ENCODE peak calls at places on chromosomes 5 and 9, in eight cellular contexts. One of them, this sample, is unnamed.

GRCh38 chr5:75612211-75612579 is 942 bp downstream of the ANKDD1B start:
- DNase-seq in HepG2: no peak
- DNase-seq in A549: no peak
- DNase-seq in cardiac muscle cell: no peak
- DNase-seq in fibroblast of pulmonary artery: no peak
- DNase-seq in ovary: no peak
- DNase-seq in upper lobe of left lung: peak
- DNase-seq in epithelial cell of proximal tubule: no peak
- DNase-seq in this sample: no peak

GRCh38 chr9:137646341-137646740 is 27.5 kb downstream of the EHMT1 start:
- DNase-seq in HepG2: no peak
- DNase-seq in A549: no peak
- DNase-seq in cardiac muscle cell: no peak
- DNase-seq in fibroblast of pulmonary artery: no peak
- DNase-seq in ovary: no peak
- DNase-seq in upper lobe of left lung: no peak
- DNase-seq in epithelial cell of proximal tubule: no peak
- DNase-seq in this sample: no peak

GRCh38 chr5:181194489-181195248 is 10.3 kb downstream of the TRIM7 start:
- DNase-seq in HepG2: no peak
- DNase-seq in A549: no peak
- DNase-seq in cardiac muscle cell: peak
- DNase-seq in fibroblast of pulmonary artery: no peak
- DNase-seq in ovary: no peak
- DNase-seq in upper lobe of left lung: no peak
- DNase-seq in epithelial cell of proximal tubule: no peak
- DNase-seq in this sample: no peak

GRCh38 chr9:114163517-114163924 is 8.2 kb downstream of the COL27A1 start:
- DNase-seq in HepG2: peak
- DNase-seq in A549: peak
- DNase-seq in cardiac muscle cell: peak
- DNase-seq in fibroblast of pulmonary artery: peak
- DNase-seq in ovary: peak
- DNase-seq in upper lobe of left lung: peak
- DNase-seq in epithelial cell of proximal tubule: no peak
- DNase-seq in this sample: no peak

GRCh38 chr5:89315194-89315593 is 432.2 kb upstream of the MEF2C start:
- DNase-seq in HepG2: no peak
- DNase-seq in A549: no peak
- DNase-seq in cardiac muscle cell: no peak
- DNase-seq in fibroblast of pulmonary artery: peak
- DNase-seq in ovary: peak
- DNase-seq in upper lobe of left lung: no peak
- DNase-seq in epithelial cell of proximal tubule: no peak
- DNase-seq in this sample: peak

GRCh38 chr9:13163287-13163686 is 116.2 kb downstream of the MPDZ start:
- DNase-seq in HepG2: no peak
- DNase-seq in A549: no peak
- DNase-seq in cardiac muscle cell: no peak
- DNase-seq in fibroblast of pulmonary artery: no peak
- DNase-seq in ovary: no peak
- DNase-seq in upper lobe of left lung: no peak
- DNase-seq in epithelial cell of proximal tubule: no peak
- DNase-seq in this sample: no peak

GRCh38 chr5:133358271-133358670 is 254.1 kb downstream of the FSTL4 start:
- DNase-seq in HepG2: no peak
- DNase-seq in A549: no peak
- DNase-seq in cardiac muscle cell: no peak
- DNase-seq in fibroblast of pulmonary artery: no peak
- DNase-seq in ovary: no peak
- DNase-seq in upper lobe of left lung: peak
- DNase-seq in epithelial cell of proximal tubule: no peak
- DNase-seq in this sample: no peak

GRCh38 chr5:150660108-150660831 is 781 bp upstream of the MYOZ3 start:
- DNase-seq in HepG2: no peak
- DNase-seq in A549: no peak
- DNase-seq in cardiac muscle cell: no peak
- DNase-seq in fibroblast of pulmonary artery: no peak
- DNase-seq in ovary: no peak
- DNase-seq in upper lobe of left lung: no peak
- DNase-seq in epithelial cell of proximal tubule: no peak
- DNase-seq in this sample: no peak

GRCh38 chr5:59832577-59833301 is 60.8 kb downstream of the PDE4D start:
- DNase-seq in HepG2: no peak
- DNase-seq in A549: no peak
- DNase-seq in cardiac muscle cell: no peak
- DNase-seq in fibroblast of pulmonary artery: no peak
- DNase-seq in ovary: no peak
- DNase-seq in upper lobe of left lung: no peak
- DNase-seq in epithelial cell of proximal tubule: no peak
- DNase-seq in this sample: no peak

GRCh38 chr5:54651482-54652076 is 134.0 kb downstream of the SNX18 start:
- DNase-seq in HepG2: no peak
- DNase-seq in A549: no peak
- DNase-seq in cardiac muscle cell: peak
- DNase-seq in fibroblast of pulmonary artery: peak
- DNase-seq in ovary: no peak
- DNase-seq in upper lobe of left lung: no peak
- DNase-seq in epithelial cell of proximal tubule: peak
- DNase-seq in this sample: peak

GRCh38 chr5:1564824-1565736 is 41.3 kb upstream of the LPCAT1 start:
- DNase-seq in HepG2: peak
- DNase-seq in A549: no peak
- DNase-seq in cardiac muscle cell: no peak
- DNase-seq in fibroblast of pulmonary artery: no peak
- DNase-seq in ovary: no peak
- DNase-seq in upper lobe of left lung: no peak
- DNase-seq in epithelial cell of proximal tubule: no peak
- DNase-seq in this sample: no peak

GRCh38 chr9:131407717-131408195 is 13.9 kb downstream of the PRRC2B start:
- DNase-seq in HepG2: peak
- DNase-seq in A549: no peak
- DNase-seq in cardiac muscle cell: peak
- DNase-seq in fibroblast of pulmonary artery: peak
- DNase-seq in ovary: no peak
- DNase-seq in upper lobe of left lung: no peak
- DNase-seq in epithelial cell of proximal tubule: no peak
- DNase-seq in this sample: no peak

GRCh38 chr5:165497707-165498106 is 1992.3 kb downstream of the MAT2B start:
- DNase-seq in HepG2: no peak
- DNase-seq in A549: peak
- DNase-seq in cardiac muscle cell: peak
- DNase-seq in fibroblast of pulmonary artery: peak
- DNase-seq in ovary: no peak
- DNase-seq in upper lobe of left lung: no peak
- DNase-seq in epithelial cell of proximal tubule: no peak
- DNase-seq in this sample: no peak

GRCh38 chr5:5710471-5710870 is 288.0 kb downstream of the ICE1 start:
- DNase-seq in HepG2: no peak
- DNase-seq in A549: no peak
- DNase-seq in cardiac muscle cell: peak
- DNase-seq in fibroblast of pulmonary artery: no peak
- DNase-seq in ovary: no peak
- DNase-seq in upper lobe of left lung: no peak
- DNase-seq in epithelial cell of proximal tubule: no peak
- DNase-seq in this sample: no peak

GRCh38 chr5:14156611-14157493 is 13.7 kb downstream of the TRIO start:
- DNase-seq in HepG2: peak
- DNase-seq in A549: peak
- DNase-seq in cardiac muscle cell: no peak
- DNase-seq in fibroblast of pulmonary artery: peak
- DNase-seq in ovary: no peak
- DNase-seq in upper lobe of left lung: no peak
- DNase-seq in epithelial cell of proximal tubule: peak
- DNase-seq in this sample: no peak

GRCh38 chr5:94254214-94254613 is 364.2 kb downstream of the KIAA0825 start:
- DNase-seq in HepG2: no peak
- DNase-seq in A549: no peak
- DNase-seq in cardiac muscle cell: no peak
- DNase-seq in fibroblast of pulmonary artery: peak
- DNase-seq in ovary: no peak
- DNase-seq in upper lobe of left lung: no peak
- DNase-seq in epithelial cell of proximal tubule: no peak
- DNase-seq in this sample: no peak
- TF ChIP-seq CTCF in HepG2: no peak
- TF ChIP-seq CTCF in A549: no peak
- TF ChIP-seq CTCF in cardiac muscle cell: no peak
- TF ChIP-seq CTCF in fibroblast of pulmonary artery: peak
- TF ChIP-seq CTCF in ovary: no peak
- TF ChIP-seq CTCF in upper lobe of left lung: no peak
- TF ChIP-seq CTCF in epithelial cell of proximal tubule: no peak
- TF ChIP-seq CTCF in this sample: peak

GRCh38 chr9:120888626-120889025 is 11.6 kb upstream of the PHF19 start:
- DNase-seq in HepG2: no peak
- DNase-seq in A549: no peak
- DNase-seq in cardiac muscle cell: no peak
- DNase-seq in fibroblast of pulmonary artery: no peak
- DNase-seq in ovary: no peak
- DNase-seq in upper lobe of left lung: no peak
- DNase-seq in epithelial cell of proximal tubule: no peak
- DNase-seq in this sample: no peak

GRCh38 chr9:120890415-120891254 is 13.6 kb upstream of the PHF19 start:
- DNase-seq in HepG2: no peak
- DNase-seq in A549: no peak
- DNase-seq in cardiac muscle cell: no peak
- DNase-seq in fibroblast of pulmonary artery: no peak
- DNase-seq in ovary: no peak
- DNase-seq in upper lobe of left lung: no peak
- DNase-seq in epithelial cell of proximal tubule: no peak
- DNase-seq in this sample: no peak

GRCh38 chr9:120891255-120891954 is 14.4 kb upstream of the PHF19 start:
- DNase-seq in HepG2: no peak
- DNase-seq in A549: no peak
- DNase-seq in cardiac muscle cell: no peak
- DNase-seq in fibroblast of pulmonary artery: no peak
- DNase-seq in ovary: no peak
- DNase-seq in upper lobe of left lung: no peak
- DNase-seq in epithelial cell of proximal tubule: no peak
- DNase-seq in this sample: no peak

GRCh38 chr9:120892177-120892747 is 15.3 kb upstream of the PHF19 start:
- DNase-seq in HepG2: no peak
- DNase-seq in A549: no peak
- DNase-seq in cardiac muscle cell: no peak
- DNase-seq in fibroblast of pulmonary artery: no peak
- DNase-seq in ovary: no peak
- DNase-seq in upper lobe of left lung: no peak
- DNase-seq in epithelial cell of proximal tubule: no peak
- DNase-seq in this sample: no peak

DNA sequence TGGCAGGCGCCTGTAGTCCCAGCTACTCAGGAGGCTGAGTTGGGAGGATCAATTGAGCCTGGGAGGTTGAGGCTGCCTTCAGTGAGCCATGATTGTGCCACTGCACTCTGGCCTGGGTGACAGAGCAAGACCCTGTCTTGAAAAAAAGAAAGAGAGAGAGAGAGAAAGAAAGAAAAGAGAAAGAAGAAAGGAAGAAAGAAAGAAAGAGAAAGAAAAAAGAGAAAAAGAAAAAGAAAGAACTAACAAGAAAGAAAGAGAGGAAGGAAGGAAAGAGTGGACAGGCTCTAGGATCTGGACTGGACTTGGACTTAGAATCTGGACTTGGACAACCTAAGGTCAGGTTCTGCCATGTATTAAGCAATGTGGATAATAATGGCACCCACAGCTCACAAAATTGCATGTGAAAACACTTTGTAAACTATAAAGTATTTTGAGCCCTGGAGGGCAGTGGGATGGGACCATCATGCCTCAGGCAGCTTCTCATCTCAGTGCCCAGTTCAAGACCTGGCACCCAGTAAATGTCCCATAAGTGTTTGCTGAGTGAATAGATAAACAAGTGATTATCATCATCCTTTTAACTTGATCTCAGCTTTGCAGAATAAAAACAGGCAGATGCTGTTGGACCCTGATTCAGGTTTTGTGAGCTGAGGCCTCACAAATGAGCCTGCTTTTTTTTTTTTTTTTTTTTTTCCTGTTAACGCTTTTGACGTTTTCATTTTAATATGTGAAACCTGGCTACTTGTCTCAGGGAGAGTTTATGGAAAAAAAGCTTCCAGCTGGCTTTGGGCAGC is 12.8 kb upstream of the PHF19 start:
- DNase-seq in HepG2: no peak
- DNase-seq in A549: no peak
- DNase-seq in cardiac muscle cell: no peak
- DNase-seq in fibroblast of pulmonary artery: no peak
- DNase-seq in ovary: no peak
- DNase-seq in upper lobe of left lung: no peak
- DNase-seq in epithelial cell of proximal tubule: no peak
- DNase-seq in this sample: peak
- H3K4me3 ChIP-seq in HepG2: peak
- H3K4me3 ChIP-seq in A549: no peak
- H3K4me3 ChIP-seq in cardiac muscle cell: no peak
- H3K4me3 ChIP-seq in fibroblast of pulmonary artery: no peak
- H3K4me3 ChIP-seq in ovary: no peak
- H3K4me3 ChIP-seq in upper lobe of left lung: no peak
- H3K4me3 ChIP-seq in epithelial cell of proximal tubule: no peak
- H3K4me3 ChIP-seq in this sample: no peak

GRCh38 chr9:22722492-22722891 is 275.9 kb downstream of the DMRTA1 start:
- DNase-seq in HepG2: no peak
- DNase-seq in A549: no peak
- DNase-seq in cardiac muscle cell: no peak
- DNase-seq in fibroblast of pulmonary artery: no peak
- DNase-seq in ovary: no peak
- DNase-seq in upper lobe of left lung: no peak
- DNase-seq in epithelial cell of proximal tubule: no peak
- DNase-seq in this sample: no peak

DNA sequence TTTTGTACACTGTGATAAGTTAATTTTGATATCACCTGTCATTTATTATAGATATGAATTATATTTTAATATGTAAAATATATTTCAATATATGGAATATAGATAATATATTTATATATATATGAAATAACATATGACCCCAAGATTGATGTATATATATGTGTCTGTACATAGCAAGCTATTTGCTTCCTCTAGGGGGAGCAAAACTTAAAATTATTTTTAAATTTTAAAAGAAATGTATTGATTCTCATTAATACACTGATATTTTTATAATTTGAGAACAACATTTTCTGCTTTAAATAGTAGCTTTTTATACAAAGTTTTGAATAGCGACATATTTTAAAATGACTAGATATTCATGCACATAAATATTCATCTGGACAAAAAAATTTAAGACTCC is 272.0 kb downstream of the DMRTA1 start:
- DNase-seq in HepG2: no peak
- DNase-seq in A549: no peak
- DNase-seq in cardiac muscle cell: no peak
- DNase-seq in fibroblast of pulmonary artery: no peak
- DNase-seq in ovary: no peak
- DNase-seq in upper lobe of left lung: no peak
- DNase-seq in epithelial cell of proximal tubule: no peak
- DNase-seq in this sample: no peak
- TF ChIP-seq CTCF in HepG2: no peak
- TF ChIP-seq CTCF in A549: no peak
- TF ChIP-seq CTCF in cardiac muscle cell: no peak
- TF ChIP-seq CTCF in fibroblast of pulmonary artery: no peak
- TF ChIP-seq CTCF in ovary: no peak
- TF ChIP-seq CTCF in upper lobe of left lung: no peak
- TF ChIP-seq CTCF in epithelial cell of proximal tubule: peak
- TF ChIP-seq CTCF in this sample: no peak

DNA sequence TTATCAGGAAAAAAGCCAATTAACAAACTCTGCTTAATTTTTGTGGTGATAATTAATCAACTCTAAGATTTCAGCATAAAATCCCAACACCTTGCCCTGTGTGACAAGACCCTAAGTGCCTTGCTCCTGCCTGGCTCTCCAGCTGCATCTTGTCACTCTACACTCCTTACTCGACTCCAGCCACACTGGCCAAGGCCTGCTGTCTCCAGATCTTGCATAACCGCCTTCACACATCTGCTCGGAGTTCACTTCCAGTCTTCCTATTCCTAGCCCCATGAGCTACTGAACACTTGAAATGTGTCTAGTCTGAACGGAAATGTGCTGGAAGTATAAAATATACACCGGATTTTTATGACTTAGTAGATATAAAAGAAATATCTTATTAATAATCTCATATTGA is 259.6 kb downstream of the EPB41L4A start:
- DNase-seq in HepG2: no peak
- DNase-seq in A549: no peak
- DNase-seq in cardiac muscle cell: peak
- DNase-seq in fibroblast of pulmonary artery: peak
- DNase-seq in ovary: no peak
- DNase-seq in upper lobe of left lung: no peak
- DNase-seq in epithelial cell of proximal tubule: no peak
- DNase-seq in this sample: no peak
- H3K4me3 ChIP-seq in HepG2: no peak
- H3K4me3 ChIP-seq in A549: no peak
- H3K4me3 ChIP-seq in cardiac muscle cell: no peak
- H3K4me3 ChIP-seq in fibroblast of pulmonary artery: no peak
- H3K4me3 ChIP-seq in ovary: no peak
- H3K4me3 ChIP-seq in upper lobe of left lung: no peak
- H3K4me3 ChIP-seq in epithelial cell of proximal tubule: no peak
- H3K4me3 ChIP-seq in this sample: no peak

This sample was measured in LNCaP clone FGC.